ENCODE peak calls at places on chromosome 5, in nine cellular contexts. G is CD8-positive, alpha-beta T cell; I is lung; J is PC-3; R is GM23248; X is astrocyte; Y is tibial artery; S is prostate gland; E is SJCRH30. Z is an unnamed sample. For H3K4me1, the result is how much of the 10 kb centered on the place peaks cover.

GRCh38 chr5:168613996-168614395 is 34.8 kb upstream of the PANK3 start:
- DNase-seq in G (no peak), I (no peak), J (peak), R (no peak), X (no peak), Y (no peak), S (no peak), E (no peak), Z (no peak)

GRCh38 chr5:32030686-32031478 is 143.2 kb downstream of the GOLPH3 start:
- DNase-seq in G (no peak), I (no peak), J (no peak), R (peak), X (peak), Y (no peak), S (no peak), E (no peak), Z (peak)

GRCh38 chr5:4627887-4628286 is 512.2 kb upstream of the ADAMTS16 start:
- DNase-seq in G (no peak), I (no peak), J (no peak), R (no peak), X (no peak), Y (no peak), S (no peak), E (no peak), Z (no peak)

GRCh38 chr5:43191740-43192557 is at the start of gene NIM1K:
- DNase-seq in G (no peak), I (peak), J (peak), R (peak), X (peak), Y (peak), S (peak), E (peak), Z (peak)

GRCh38 chr5:80569961-80570786 is at the start of gene ANKRD34B:
- DNase-seq in G (no peak), I (no peak), J (no peak), R (peak), X (no peak), Y (no peak), S (no peak), E (no peak), Z (peak)

GRCh38 chr5:141973871-141974595 is 5.1 kb downstream of the RNF14 start:
- DNase-seq in G (no peak), I (no peak), J (peak), R (peak), X (peak), Y (no peak), S (no peak), E (no peak), Z (no peak)

GRCh38 chr5:51382759-51383493 is at the start of gene ISL1:
- DNase-seq in G (no peak), I (peak), J (peak), R (peak), X (peak), Y (no peak), S (peak), E (peak), Z (peak)

GRCh38 chr5:178142642-178143041 is 11.0 kb downstream of the NHP2 start:
- DNase-seq in G (no peak), I (no peak), J (no peak), R (no peak), X (no peak), Y (no peak), S (no peak), E (no peak), Z (no peak)

DNA sequence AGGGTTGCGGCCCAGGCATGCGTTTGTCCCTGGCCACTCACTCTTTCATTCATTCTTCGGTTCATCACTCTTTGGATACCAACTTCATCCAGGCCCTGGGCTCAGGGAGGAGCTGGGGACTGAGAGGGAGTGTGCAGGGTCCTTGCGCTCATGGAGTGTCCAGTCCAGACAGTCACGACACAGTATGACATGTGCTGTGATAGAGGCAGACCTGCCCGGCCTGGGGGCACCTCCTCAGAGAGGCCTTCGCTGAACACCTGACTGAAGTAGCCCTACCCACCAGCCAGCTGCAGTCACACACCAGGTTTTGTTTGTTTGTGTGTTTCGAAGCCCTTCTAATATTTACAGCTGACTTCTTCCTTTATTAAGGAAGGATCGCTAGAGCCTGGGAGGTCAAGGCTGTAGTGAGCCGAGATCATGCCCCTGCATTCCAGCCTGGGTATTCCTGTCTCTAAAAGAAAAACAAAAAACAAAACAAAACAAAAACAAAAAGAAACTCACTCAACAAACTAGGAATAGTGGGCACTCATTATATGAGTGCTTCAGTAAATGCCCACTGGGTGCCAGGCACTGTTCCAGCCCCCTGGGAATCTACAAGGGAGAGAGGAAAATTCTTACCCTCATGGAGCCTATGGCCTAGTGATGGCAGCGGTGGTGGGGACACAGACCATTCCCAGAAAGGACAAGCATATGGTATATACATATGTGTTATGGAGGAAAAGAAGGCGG is 6.3 kb upstream of the PSD2 start:
- DNase-seq in G (no peak), I (no peak), J (no peak), R (no peak), X (no peak), Y (no peak), S (no peak), E (no peak), Z (no peak)
- H3K27ac ChIP-seq in G (no peak), I (no peak), J (no peak), R (no peak), X (no peak), Y (peak), S (no peak), E (no peak), Z (no peak)

GRCh38 chr5:172795401-172795977 is 24.5 kb upstream of the DUSP1 start:
- DNase-seq in G (no peak), I (peak), J (no peak), R (peak), X (peak), Y (peak), S (no peak), E (peak), Z (no peak)

GRCh38 chr5:172797800-172798199 is 26.8 kb upstream of the DUSP1 start:
- DNase-seq in G (no peak), I (no peak), J (no peak), R (peak), X (no peak), Y (peak), S (no peak), E (no peak), Z (no peak)

GRCh38 chr5:172793577-172794488 is 22.8 kb upstream of the DUSP1 start:
- DNase-seq in G (no peak), I (no peak), J (peak), R (peak), X (peak), Y (peak), S (no peak), E (no peak), Z (no peak)

GRCh38 chr5:172798422-172799215 is 27.6 kb upstream of the DUSP1 start:
- DNase-seq in G (no peak), I (peak), J (peak), R (peak), X (peak), Y (peak), S (no peak), E (no peak), Z (no peak)

DNA sequence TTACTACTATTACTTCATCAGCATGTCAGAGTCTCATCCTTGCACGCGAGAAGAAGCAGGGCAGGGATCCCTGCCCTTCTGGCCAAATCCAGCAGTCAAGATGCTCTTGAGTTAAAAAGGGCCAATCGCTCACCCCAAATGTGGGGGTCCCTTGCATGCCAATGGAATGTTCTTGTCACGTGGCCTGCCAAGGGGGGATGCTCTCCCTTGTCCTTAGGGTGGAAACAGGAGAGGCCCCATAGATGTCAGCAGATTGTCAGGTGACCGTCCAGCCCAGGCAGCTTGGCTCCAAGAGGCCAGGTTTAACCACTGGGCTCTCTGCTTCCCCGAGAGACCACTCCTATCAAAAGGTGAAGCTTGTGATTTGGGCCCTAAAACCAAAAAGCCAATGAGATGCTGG is 25.3 kb upstream of the DUSP1 start:
- DNase-seq in G (no peak), I (no peak), J (no peak), R (no peak), X (no peak), Y (peak), S (no peak), E (no peak), Z (no peak)
- H3K4me1 ChIP-seq in G (under half), I (under half), J (half or more), R (half or more), X (half or more), Y (half or more), S (under half), E (under half), Z (under half)

GRCh38 chr5:37739817-37740261 is 100.0 kb downstream of the GDNF start:
- DNase-seq in G (no peak), I (no peak), J (no peak), R (peak), X (peak), Y (no peak), S (no peak), E (no peak), Z (no peak)
- H3K27ac ChIP-seq in G (no peak), I (no peak), J (no peak), R (peak), X (peak), Y (peak), S (no peak), E (peak), Z (no peak)

GRCh38 chr5:376951-377325 is 55.4 kb downstream of the AHRR start:
- DNase-seq in G (no peak), I (no peak), J (no peak), R (no peak), X (no peak), Y (no peak), S (peak), E (no peak), Z (no peak)

GRCh38 chr5:374631-375335 is 53.3 kb downstream of the AHRR start:
- DNase-seq in G (no peak), I (peak), J (no peak), R (no peak), X (no peak), Y (peak), S (peak), E (no peak), Z (no peak)

GRCh38 chr5:373710-374602 is 52.4 kb downstream of the AHRR start:
- DNase-seq in G (peak), I (peak), J (peak), R (peak), X (peak), Y (peak), S (peak), E (no peak), Z (peak)

GRCh38 chr5:375921-376871 is 54.7 kb downstream of the AHRR start:
- DNase-seq in G (no peak), I (no peak), J (no peak), R (no peak), X (no peak), Y (peak), S (peak), E (no peak), Z (no peak)

GRCh38 chr5:375336-375920 is 53.9 kb downstream of the AHRR start:
- DNase-seq in G (no peak), I (no peak), J (no peak), R (no peak), X (no peak), Y (peak), S (peak), E (no peak), Z (no peak)
- H3K4me1 ChIP-seq in G (under half), I (under half), J (under half), R (under half), X (under half), Y (under half), S (under half), E (under half), Z (under half)

GRCh38 chr5:172854958-172855357 is 20.9 kb downstream of the ERGIC1 start:
- DNase-seq in G (no peak), I (no peak), J (no peak), R (no peak), X (no peak), Y (no peak), S (no peak), E (no peak), Z (no peak)
- H3K27ac ChIP-seq in G (no peak), I (peak), J (no peak), R (peak), X (no peak), Y (peak), S (peak), E (no peak), Z (no peak)

Z was measured in A673.